ENCODE peak calls at places on chromosomes 7 and 10, in four cellular contexts. One of them, this sample, is unnamed.

GRCh38 chr10:24872049-24872789 is 80.2 kb downstream of the PRTFDC1 start:
- DNase-seq in K562: no peak
- DNase-seq in A549: no peak
- DNase-seq in HepG2: no peak
- DNase-seq in this sample: no peak

GRCh38 chr10:7686351-7687171 is 16.6 kb upstream of the ITIH2 start:
- DNase-seq in K562: no peak
- DNase-seq in A549: no peak
- DNase-seq in HepG2: peak; percentile 100
- DNase-seq in this sample: no peak

GRCh38 chr7:33516634-33517033 is 387.3 kb downstream of the BBS9 start:
- DNase-seq in K562: no peak
- DNase-seq in A549: no peak
- DNase-seq in HepG2: no peak
- DNase-seq in this sample: no peak

GRCh38 chr7:24945899-24946298 is 34.1 kb downstream of the OSBPL3 start:
- DNase-seq in K562: no peak
- DNase-seq in A549: no peak
- DNase-seq in HepG2: no peak
- DNase-seq in this sample: no peak

GRCh38 chr10:84395581-84395980 is 67.2 kb downstream of the CCSER2 start:
- DNase-seq in K562: no peak
- DNase-seq in A549: no peak
- DNase-seq in HepG2: no peak
- DNase-seq in this sample: no peak

GRCh38 chr10:60362461-60362860 is 27.2 kb downstream of the ANK3 start:
- DNase-seq in K562: no peak
- DNase-seq in A549: no peak
- DNase-seq in HepG2: no peak
- DNase-seq in this sample: no peak

GRCh38 chr7:17558135-17558534 is 259.7 kb downstream of the AHR start:
- DNase-seq in K562: no peak
- DNase-seq in A549: no peak
- DNase-seq in HepG2: no peak
- DNase-seq in this sample: no peak

GRCh38 chr7:122602800-122603199 is 96.1 kb downstream of the RNF133 start:
- DNase-seq in K562: no peak
- DNase-seq in A549: no peak
- DNase-seq in HepG2: no peak
- DNase-seq in this sample: no peak

GRCh38 chr7:130369110-130369711 is 11.1 kb upstream of the CPA1 start:
- DNase-seq in K562: no peak
- DNase-seq in A549: peak; percentile 22
- DNase-seq in HepG2: peak; percentile 69
- DNase-seq in this sample: peak; percentile 75

GRCh38 chr10:78371118-78371517 is 337.5 kb downstream of the RPS24 start:
- DNase-seq in K562: no peak
- DNase-seq in A549: no peak
- DNase-seq in HepG2: no peak
- DNase-seq in this sample: no peak

GRCh38 chr10:66910676-66911075 is 15.2 kb upstream of the LRRTM3 start:
- DNase-seq in K562: no peak
- DNase-seq in A549: peak; percentile 12
- DNase-seq in HepG2: no peak
- DNase-seq in this sample: no peak

GRCh38 chr7:101945034-101945758 is 127.8 kb downstream of the CUX1 start:
- DNase-seq in K562: no peak
- DNase-seq in A549: no peak
- DNase-seq in HepG2: no peak
- DNase-seq in this sample: no peak

GRCh38 chr7:80740778-80741545 is 102.5 kb downstream of the CD36 start:
- DNase-seq in K562: no peak
- DNase-seq in A549: peak; percentile 37
- DNase-seq in HepG2: no peak
- DNase-seq in this sample: peak; percentile 76

GRCh38 chr10:97991875-97992274 is 38.5 kb downstream of the CRTAC1 start:
- DNase-seq in K562: no peak
- DNase-seq in A549: peak; percentile 23
- DNase-seq in HepG2: peak; percentile 3
- DNase-seq in this sample: peak; percentile 17

GRCh38 chr7:563629-564170 is 44.1 kb upstream of the PDGFA start:
- DNase-seq in K562: no peak
- DNase-seq in A549: no peak
- DNase-seq in HepG2: no peak
- DNase-seq in this sample: no peak

GRCh38 chr10:58399410-58399809 is 14.2 kb downstream of the TFAM start:
- DNase-seq in K562: no peak
- DNase-seq in A549: no peak
- DNase-seq in HepG2: no peak
- DNase-seq in this sample: peak; percentile 48

GRCh38 chr10:97774811-97775294 is 3.1 kb upstream of the SFRP5 start:
- DNase-seq in K562: no peak
- DNase-seq in A549: no peak
- DNase-seq in HepG2: peak; percentile 84
- DNase-seq in this sample: no peak

GRCh38 chr10:61140765-61141392 is 196.9 kb upstream of the RHOBTB1 start:
- DNase-seq in K562: peak; percentile 44
- DNase-seq in A549: peak; percentile 69
- DNase-seq in HepG2: peak; percentile 68
- DNase-seq in this sample: peak; percentile 77

GRCh38 chr10:129594811-129595210 is 127.8 kb downstream of the MGMT start:
- DNase-seq in K562: no peak
- DNase-seq in A549: no peak
- DNase-seq in HepG2: no peak
- DNase-seq in this sample: no peak

GRCh38 chr10:58641708-58642107 is 129.0 kb downstream of the BICC1 start:
- DNase-seq in K562: no peak
- DNase-seq in A549: no peak
- DNase-seq in HepG2: no peak
- DNase-seq in this sample: peak; percentile 88

GRCh38 chr10:124005991-124006392 is 87.4 kb downstream of the CHST15 start:
- DNase-seq in K562: no peak
- DNase-seq in A549: no peak
- DNase-seq in HepG2: no peak
- DNase-seq in this sample: no peak

GRCh38 chr10:122368502-122369254 is 5.8 kb upstream of the PLEKHA1 start:
- DNase-seq in K562: no peak
- DNase-seq in A549: no peak
- DNase-seq in HepG2: no peak
- DNase-seq in this sample: no peak

GRCh38 chr7:35729061-35729783 is 34.3 kb upstream of the HERPUD2 start:
- DNase-seq in K562: no peak
- DNase-seq in A549: no peak
- DNase-seq in HepG2: no peak
- DNase-seq in this sample: no peak

GRCh38 chr10:130027716-130028464 is 63.8 kb upstream of the EBF3 start:
- DNase-seq in K562: no peak
- DNase-seq in A549: no peak
- DNase-seq in HepG2: peak; percentile 4
- DNase-seq in this sample: no peak

GRCh38 chr7:83649701-83650100 is 762 bp upstream of the SEMA3E start:
- DNase-seq in K562: no peak
- DNase-seq in A549: no peak
- DNase-seq in HepG2: no peak
- DNase-seq in this sample: no peak

GRCh38 chr10:5670662-5671375 is 4.4 kb upstream of the ASB13 start:
- DNase-seq in K562: no peak
- DNase-seq in A549: no peak
- DNase-seq in HepG2: no peak
- DNase-seq in this sample: no peak

GRCh38 chr10:75083972-75084833 is 27.3 kb upstream of the SAMD8 start:
- DNase-seq in K562: no peak
- DNase-seq in A549: no peak
- DNase-seq in HepG2: no peak
- DNase-seq in this sample: peak; percentile 59

GRCh38 chr10:60942604-60943269 is 1.2 kb downstream of the RHOBTB1 start:
- DNase-seq in K562: peak; percentile 23
- DNase-seq in A549: peak; percentile 54
- DNase-seq in HepG2: no peak
- DNase-seq in this sample: peak; percentile 31

GRCh38 chr10:116836087-116836486 is 13.2 kb upstream of the ENO4 start:
- DNase-seq in K562: no peak
- DNase-seq in A549: peak; percentile 26
- DNase-seq in HepG2: no peak
- DNase-seq in this sample: no peak

GRCh38 chr10:73168486-73168844 is 546 bp downstream of the FAM149B1 start:
- DNase-seq in K562: no peak
- DNase-seq in A549: peak; percentile 62
- DNase-seq in HepG2: peak; percentile 47
- DNase-seq in this sample: no peak

GRCh38 chr7:27176343-27176731 is 2.2 kb upstream of the HOXA10 start:
- DNase-seq in K562: no peak
- DNase-seq in A549: no peak
- DNase-seq in HepG2: no peak
- DNase-seq in this sample: no peak

GRCh38 chr7:27173412-27174076 is 576 bp downstream of the HOXA10 start:
- DNase-seq in K562: no peak
- DNase-seq in A549: no peak
- DNase-seq in HepG2: no peak
- DNase-seq in this sample: no peak

GRCh38 chr7:27174077-27175004 is at the start of gene HOXA10:
- DNase-seq in K562: no peak
- DNase-seq in A549: no peak
- DNase-seq in HepG2: no peak
- DNase-seq in this sample: no peak

GRCh38 chr7:27175626-27176342 is 1.7 kb upstream of the HOXA10 start:
- DNase-seq in K562: no peak
- DNase-seq in A549: no peak
- DNase-seq in HepG2: no peak
- DNase-seq in this sample: no peak

DNA sequence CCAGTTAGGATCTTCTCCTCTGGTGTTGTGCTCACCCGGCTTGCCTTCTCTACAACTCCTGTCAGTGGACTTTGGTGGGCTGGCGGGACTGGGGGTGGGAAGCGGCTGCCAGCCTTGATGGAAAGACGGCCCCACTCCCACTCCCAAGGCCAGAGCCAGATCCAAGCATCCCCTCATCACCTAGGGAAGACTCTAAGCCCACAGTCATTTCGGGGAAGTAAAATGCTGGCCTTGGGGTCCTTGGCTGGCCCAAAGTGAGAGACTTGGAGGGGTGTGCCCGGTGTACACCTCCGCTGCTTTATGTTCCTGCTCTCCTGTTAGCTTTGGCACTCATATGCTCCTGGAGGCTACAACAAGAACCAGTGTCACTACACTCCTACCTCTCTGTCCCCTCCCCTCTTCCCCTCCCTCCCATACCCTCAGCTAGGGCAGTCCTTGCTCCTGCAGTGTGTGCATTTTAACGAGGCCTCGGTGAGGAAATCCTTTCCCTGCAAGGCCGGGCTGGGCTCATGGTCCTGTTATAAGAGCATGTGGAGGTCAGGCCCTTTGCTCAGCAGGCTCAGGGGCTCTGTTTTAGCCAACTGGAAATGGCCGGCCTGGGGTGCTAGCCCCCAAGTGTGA is 995 bp upstream of the HOXA10 start:
- DNase-seq in K562: no peak
- DNase-seq in A549: no peak
- DNase-seq in HepG2: no peak
- DNase-seq in this sample: no peak
- TF ChIP-seq MAZ in K562: no peak
- TF ChIP-seq MAZ in A549: no peak
- TF ChIP-seq MAZ in HepG2: no peak
- TF ChIP-seq MAZ in this sample: no peak

GRCh38 chr10:49610735-49611165 is 640 bp downstream of the SLC18A3 start:
- DNase-seq in K562: no peak
- DNase-seq in A549: no peak
- DNase-seq in HepG2: no peak
- DNase-seq in this sample: no peak

GRCh38 chr10:49608925-49609282 is 1.2 kb upstream of the SLC18A3 start:
- DNase-seq in K562: no peak
- DNase-seq in A549: no peak
- DNase-seq in HepG2: no peak
- DNase-seq in this sample: no peak

GRCh38 chr10:49611166-49611814 is 1.2 kb downstream of the SLC18A3 start:
- DNase-seq in K562: no peak
- DNase-seq in A549: no peak
- DNase-seq in HepG2: no peak
- DNase-seq in this sample: no peak

GRCh38 chr10:49609283-49610014 is 661 bp upstream of the SLC18A3 start:
- DNase-seq in K562: no peak
- DNase-seq in A549: no peak
- DNase-seq in HepG2: no peak
- DNase-seq in this sample: no peak

GRCh38 chr10:49610015-49610734 is at the start of gene SLC18A3:
- DNase-seq in K562: no peak
- DNase-seq in A549: no peak
- DNase-seq in HepG2: no peak
- DNase-seq in this sample: no peak
- TF ChIP-seq MAZ in K562: no peak
- TF ChIP-seq MAZ in A549: no peak
- TF ChIP-seq MAZ in HepG2: no peak
- TF ChIP-seq MAZ in this sample: no peak

GRCh38 chr10:32972454-32972853 is 14.4 kb upstream of the ITGB1 start:
- DNase-seq in K562: no peak
- DNase-seq in A549: peak; percentile 68
- DNase-seq in HepG2: no peak
- DNase-seq in this sample: no peak

GRCh38 chr10:32970910-32971309 is 12.9 kb upstream of the ITGB1 start:
- DNase-seq in K562: no peak
- DNase-seq in A549: no peak
- DNase-seq in HepG2: no peak
- DNase-seq in this sample: no peak

GRCh38 chr10:32976338-32976737 is 18.3 kb upstream of the ITGB1 start:
- DNase-seq in K562: no peak
- DNase-seq in A549: no peak
- DNase-seq in HepG2: no peak
- DNase-seq in this sample: no peak

GRCh38 chr10:32972929-32973328 is 14.9 kb upstream of the ITGB1 start:
- DNase-seq in K562: no peak
- DNase-seq in A549: no peak
- DNase-seq in HepG2: no peak
- DNase-seq in this sample: peak; percentile 38

GRCh38 chr10:32971536-32972091 is 13.6 kb upstream of the ITGB1 start:
- DNase-seq in K562: peak; percentile 46
- DNase-seq in A549: peak; percentile 73
- DNase-seq in HepG2: peak; percentile 80
- DNase-seq in this sample: no peak
- TF ChIP-seq MAZ in K562: no peak
- TF ChIP-seq MAZ in A549: no peak
- TF ChIP-seq MAZ in HepG2: no peak
- TF ChIP-seq MAZ in this sample: no peak

GRCh38 chr10:113775681-113776294 is 24.3 kb downstream of the PLEKHS1 start:
- DNase-seq in K562: no peak
- DNase-seq in A549: no peak
- DNase-seq in HepG2: no peak
- DNase-seq in this sample: no peak

GRCh38 chr10:113782986-113783704 is 31.7 kb downstream of the PLEKHS1 start:
- DNase-seq in K562: no peak
- DNase-seq in A549: no peak
- DNase-seq in HepG2: no peak
- DNase-seq in this sample: no peak

GRCh38 chr10:113782367-113782766 is 30.9 kb downstream of the PLEKHS1 start:
- DNase-seq in K562: no peak
- DNase-seq in A549: no peak
- DNase-seq in HepG2: no peak
- DNase-seq in this sample: no peak

GRCh38 chr10:113776553-113776952 is 25.1 kb downstream of the PLEKHS1 start:
- DNase-seq in K562: no peak
- DNase-seq in A549: no peak
- DNase-seq in HepG2: no peak
- DNase-seq in this sample: no peak

GRCh38 chr10:113780681-113781250 is 29.3 kb downstream of the PLEKHS1 start:
- DNase-seq in K562: no peak
- DNase-seq in A549: no peak
- DNase-seq in HepG2: no peak
- DNase-seq in this sample: no peak
- TF ChIP-seq MAZ in K562: no peak
- TF ChIP-seq MAZ in A549: no peak
- TF ChIP-seq MAZ in HepG2: no peak
- TF ChIP-seq MAZ in this sample: no peak

This sample was measured in IMR-90.